ENCODE peak calls at places on chromosome 18, in eight cellular contexts. K, S, N, J, E, G, L and B are unnamed samples.

GRCh38 chr18:49849331-49850217 is 36.2 kb upstream of the ACAA2 start:
- DNase-seq in K (no peak), E (peak), N (no peak), G (no peak), J (peak), L (no peak), S (peak), B (peak)

GRCh38 chr18:31579375-31579774 is 12.3 kb upstream of the TTR start:
- DNase-seq in J (no peak), N (no peak), E (no peak), K (no peak), L (no peak), S (no peak), G (no peak), B (no peak)

GRCh38 chr18:50590625-50591024 is 30.7 kb downstream of the MAPK4 start:
- DNase-seq in S (no peak), J (no peak), L (no peak), G (no peak), N (no peak), E (no peak), K (no peak), B (no peak)

GRCh38 chr18:9348079-9348671 is 13.6 kb downstream of the TWSG1 start:
- DNase-seq in S (peak), E (peak), L (no peak), G (no peak), J (peak), K (no peak), N (no peak), B (peak)

GRCh38 chr18:33960393-33960792 is 264.3 kb downstream of the NOL4 start:
- DNase-seq in G (no peak), L (no peak), N (no peak), E (no peak), S (no peak), K (no peak), J (no peak), B (no peak)

GRCh38 chr18:31436825-31437224 is 10.7 kb upstream of the DSG3 start:
- DNase-seq in E (no peak), N (no peak), S (no peak), G (no peak), J (no peak), K (no peak), L (no peak), B (peak)

GRCh38 chr18:8177330-8178016 is 431.8 kb upstream of the RAB12 start:
- DNase-seq in G (no peak), N (no peak), J (peak), L (no peak), S (no peak), K (no peak), E (no peak), B (no peak)

GRCh38 chr18:59005266-59005665 is 134.4 kb upstream of the SEC11C start:
- DNase-seq in K (no peak), L (no peak), J (peak), S (peak), G (no peak), E (peak), N (no peak), B (peak)

GRCh38 chr18:21053127-21053526 is 58.5 kb downstream of the ROCK1 start:
- DNase-seq in S (peak), K (no peak), L (no peak), J (peak), N (no peak), G (no peak), E (peak), B (peak)

GRCh38 chr18:75524852-75525251 is 97.3 kb upstream of the SMIM21 start:
- DNase-seq in K (no peak), L (no peak), G (no peak), N (no peak), S (no peak), J (no peak), E (no peak), B (no peak)

GRCh38 chr18:77343846-77344527 is 94.3 kb downstream of the GALR1 start:
- DNase-seq in N (no peak), G (no peak), S (no peak), E (no peak), J (no peak), K (no peak), L (no peak), B (no peak)

GRCh38 chr18:12038082-12038660 is 55.5 kb upstream of the ANKRD62 start:
- DNase-seq in S (peak), L (peak), N (no peak), K (no peak), G (no peak), E (peak), J (peak), B (no peak)